ENCODE peak calls at places on chromosomes 12 and 14, in six cellular contexts. D, K, M, S, X and T are unnamed samples.

GRCh38 chr12:69779928-69780327 is 41.3 kb downstream of the RAB3IP start:
- DNase-seq in S (peak), D (no peak), X (no peak), K (no peak), M (peak), T (no peak)

GRCh38 chr14:97491697-97492096 is 694.5 kb downstream of the VRK1 start:
- DNase-seq in M (no peak), D (no peak), K (no peak), X (no peak), S (no peak), T (no peak)

GRCh38 chr12:31362115-31362758 is 36.3 kb upstream of the SINHCAF start:
- DNase-seq in X (no peak), S (no peak), M (no peak), K (no peak), D (peak), T (no peak)

GRCh38 chr12:32290411-32290810 is 108.9 kb upstream of the FGD4 start:
- DNase-seq in D (no peak), M (no peak), X (no peak), K (no peak), S (no peak), T (no peak)

GRCh38 chr14:73287071-73287470 is 49.8 kb downstream of the PAPLN start:
- DNase-seq in S (no peak), K (no peak), M (no peak), X (no peak), D (no peak), T (no peak)

GRCh38 chr14:77105554-77105953 is 7.5 kb downstream of the CIPC start:
- DNase-seq in S (no peak), X (no peak), D (no peak), K (no peak), M (no peak), T (no peak)

GRCh38 chr12:130526813-130527212 is 189.1 kb downstream of the PIWIL1 start:
- DNase-seq in X (no peak), K (no peak), S (no peak), D (peak), M (no peak), T (no peak)

GRCh38 chr14:89549381-89550102 is 132.5 kb upstream of the FOXN3 start:
- DNase-seq in S (no peak), D (no peak), M (no peak), K (no peak), X (no peak), T (peak)

GRCh38 chr12:94172031-94172430 is 23.7 kb downstream of the PLXNC1 start:
- DNase-seq in S (no peak), X (no peak), M (no peak), K (no peak), D (no peak), T (no peak)

GRCh38 chr12:124854637-124855184 is 9.0 kb downstream of the SCARB1 start:
- DNase-seq in M (no peak), D (no peak), S (no peak), K (no peak), X (no peak), T (no peak)